ENCODE peak calls at places on chromosomes 16 and 17, in four cellular contexts. V is tibial artery, J is pancreas, E is upper lobe of right lung. Z is an unnamed sample. For H3K4me1, the result is how much of the 10 kb centered on the place peaks cover.

GRCh38 chr16:68257251-68257905 is 6.9 kb upstream of the SLC7A6 start:
- DNase-seq in V (no peak), J (no peak), E (no peak), Z (peak)

GRCh38 chr17:58331815-58332719 is 3.5 kb upstream of the TSPOAP1 start:
- DNase-seq in V (peak), J (no peak), E (peak), Z (peak)

GRCh38 chr17:17468217-17469010 is 8.4 kb upstream of the MED9 start:
- DNase-seq in V (no peak), J (peak), E (no peak), Z (no peak)

GRCh38 chr17:68036304-68037147 is 991 bp downstream of the KPNA2 start:
- DNase-seq in V (no peak), J (no peak), E (no peak), Z (no peak)

GRCh38 chr16:8887952-8888560 is 5.9 kb downstream of the LITAFD start:
- DNase-seq in V (no peak), J (no peak), E (peak), Z (no peak)

GRCh38 chr17:64216385-64217248 is 46.4 kb downstream of the TEX2 start:
- DNase-seq in V (no peak), J (peak), E (no peak), Z (peak)

GRCh38 chr16:86892509-86892908 is 314.2 kb downstream of the FOXL1 start:
- DNase-seq in V (no peak), J (no peak), E (no peak), Z (no peak)

GRCh38 chr17:61015966-61016365 is 338.3 kb downstream of the BCAS3 start:
- DNase-seq in V (no peak), J (no peak), E (no peak), Z (no peak)

GRCh38 chr16:10949424-10949970 is 5.1 kb downstream of the CLEC16A start:
- DNase-seq in V (no peak), J (no peak), E (no peak), Z (no peak)

GRCh38 chr16:3348547-3349167 is 7.0 kb upstream of the OR2C1 start:
- DNase-seq in V (no peak), J (no peak), E (no peak), Z (no peak)

GRCh38 chr17:64147110-64148016 is 17.4 kb upstream of the ERN1 start:
- DNase-seq in V (no peak), J (no peak), E (no peak), Z (no peak)

GRCh38 chr17:70945386-70945785 is 776.1 kb downstream of the KCNJ2 start:
- DNase-seq in V (no peak), J (no peak), E (no peak), Z (no peak)

GRCh38 chr17:19021622-19022083 is 17.1 kb upstream of the FAM83G start:
- DNase-seq in V (no peak), J (no peak), E (no peak), Z (no peak)

GRCh38 chr17:17420035-17420434 is 56.8 kb upstream of the MED9 start:
- DNase-seq in V (peak), J (no peak), E (peak), Z (no peak)

GRCh38 chr17:48160177-48160967 is 52.8 kb downstream of the SNX11 start:
- DNase-seq in V (no peak), J (peak), E (no peak), Z (peak)

GRCh38 chr16:89708481-89708931 is 7.0 kb upstream of the SPATA2L start:
- DNase-seq in V (no peak), J (no peak), E (no peak), Z (peak)

GRCh38 chr17:79114455-79115301 is 40.1 kb downstream of the ENGASE start:
- DNase-seq in V (no peak), J (peak), E (peak), Z (peak)

GRCh38 chr17:55264640-55265298 is at the start of gene HLF:
- DNase-seq in V (peak), J (peak), E (peak), Z (peak)

GRCh38 chr17:76561799-76562268 is 22.0 kb downstream of the PRCD start:
- DNase-seq in V (no peak), J (no peak), E (no peak), Z (no peak)

GRCh38 chr17:76560036-76560876 is 20.4 kb downstream of the PRCD start:
- DNase-seq in V (no peak), J (no peak), E (no peak), Z (no peak)

GRCh38 chr17:76561332-76561731 is 21.5 kb downstream of the PRCD start:
- DNase-seq in V (no peak), J (no peak), E (no peak), Z (no peak)

GRCh38 chr17:76560877-76561221 is 21.0 kb downstream of the PRCD start:
- DNase-seq in V (no peak), J (no peak), E (no peak), Z (no peak)

DNA sequence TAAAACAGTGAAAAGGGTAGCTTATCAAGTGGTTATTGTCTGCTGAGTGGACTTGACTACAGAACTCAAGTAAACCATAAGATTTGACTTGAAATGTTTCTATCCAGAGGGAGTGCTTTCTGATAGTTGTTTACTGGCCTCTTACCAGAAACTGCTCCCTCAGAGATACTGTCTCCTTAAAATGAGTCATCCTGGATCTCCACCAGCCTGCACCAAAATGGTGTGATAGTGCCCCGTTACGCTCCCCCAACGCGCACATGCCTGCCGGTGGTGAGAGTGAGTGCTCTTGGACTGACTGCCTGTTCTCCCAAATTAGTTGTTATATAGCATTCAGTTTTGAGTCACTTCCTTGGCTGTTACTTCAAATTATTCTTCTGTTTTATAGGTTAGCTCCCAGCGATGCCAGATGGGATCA is 22.9 kb downstream of the PRCD start:
- DNase-seq in V (no peak), J (no peak), E (no peak), Z (no peak)
- H3K27ac ChIP-seq in V (no peak), J (no peak), E (no peak), Z (no peak)

DNA sequence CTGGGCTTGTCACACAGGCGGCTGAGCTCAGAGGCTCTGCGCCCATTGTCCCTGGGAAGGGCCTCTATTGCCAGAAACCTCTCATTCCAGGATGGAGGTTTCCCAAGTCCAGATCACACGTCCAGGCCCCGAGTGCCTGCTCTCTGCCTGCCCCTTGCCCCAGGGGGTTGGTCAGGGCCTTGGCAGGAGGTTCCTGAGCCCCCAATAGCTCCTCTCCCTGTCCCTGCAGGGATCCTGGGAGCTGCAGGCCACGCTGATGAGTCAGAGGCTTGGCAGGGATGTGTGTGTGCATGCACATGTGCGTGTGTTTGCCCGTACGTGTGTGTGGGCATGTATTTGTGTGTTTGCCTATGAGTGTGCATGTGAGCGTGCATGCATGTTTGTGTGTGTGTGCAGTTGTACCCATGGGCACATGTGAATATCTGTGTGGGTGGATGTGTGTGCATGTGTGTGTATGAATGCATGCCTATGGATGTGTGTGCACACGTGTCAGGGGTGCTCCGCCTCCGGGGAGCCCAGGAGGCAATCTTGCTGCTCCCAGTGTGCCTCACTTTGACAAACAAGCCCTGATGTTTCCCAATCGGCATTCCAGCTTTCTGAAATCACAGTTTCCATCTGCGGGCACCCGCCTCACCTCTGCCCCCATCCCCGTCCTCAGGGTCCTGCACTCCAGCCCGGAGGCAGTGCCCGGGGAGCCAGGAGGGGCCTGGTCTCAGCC is 98.4 kb upstream of the GSE1 start:
- DNase-seq in V (peak), J (peak), E (peak), Z (peak)
- H3K4me3 ChIP-seq in V (peak), J (no peak), E (no peak), Z (no peak)

GRCh38 chr17:29595943-29596774 is 3.2 kb downstream of the ANKRD13B start:
- DNase-seq in V (no peak), J (no peak), E (no peak), Z (no peak)
- H3K4me1 ChIP-seq in V (under half), J (under half), E (under half), Z (under half)

GRCh38 chr17:82343560-82343959 is 10.0 kb upstream of the SECTM1 start:
- DNase-seq in V (no peak), J (no peak), E (no peak), Z (no peak)

GRCh38 chr17:82342361-82343079 is 9.0 kb upstream of the SECTM1 start:
- DNase-seq in V (no peak), J (no peak), E (no peak), Z (no peak)

GRCh38 chr17:82334622-82335394 is 1.2 kb upstream of the SECTM1 start:
- DNase-seq in V (no peak), J (no peak), E (peak), Z (no peak)

GRCh38 chr17:82339634-82340580 is 6.3 kb upstream of the SECTM1 start:
- DNase-seq in V (no peak), J (no peak), E (no peak), Z (no peak)

DNA sequence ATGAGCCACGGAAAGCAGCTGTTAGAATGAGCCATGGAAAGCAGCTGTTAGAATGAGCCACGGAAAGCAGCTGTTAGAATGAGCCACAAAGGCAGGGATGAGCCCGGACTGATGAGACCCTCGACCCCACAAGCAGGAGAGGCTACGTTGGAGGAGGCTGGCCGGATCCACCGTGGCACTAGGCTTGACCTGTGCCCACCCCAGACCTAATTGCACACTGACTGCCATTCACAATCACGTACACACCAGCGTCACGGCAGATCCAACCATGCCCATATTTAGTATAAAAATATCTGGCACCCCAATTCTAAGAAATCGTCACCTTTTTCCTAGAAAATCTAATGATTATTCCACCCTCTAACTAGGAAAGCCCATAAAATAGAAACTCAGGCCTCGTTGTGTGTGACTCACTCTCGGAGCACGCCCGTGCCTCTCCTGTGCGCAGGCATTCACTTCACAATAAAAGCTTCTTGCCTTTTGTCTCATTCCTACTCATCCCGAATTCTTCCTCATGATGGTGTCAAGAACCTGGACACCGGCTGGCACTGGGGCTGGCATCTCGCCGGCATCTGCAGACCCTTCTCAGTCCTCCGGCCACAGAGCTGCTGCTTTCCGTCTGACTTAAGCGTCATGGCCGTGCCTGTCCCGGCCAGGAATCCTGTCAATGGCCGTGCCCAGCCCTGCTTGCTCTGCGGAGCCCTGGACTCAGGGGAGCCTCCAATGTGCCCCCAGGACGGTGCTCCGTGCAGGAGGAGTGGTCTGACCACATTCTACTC is 5.5 kb upstream of the SECTM1 start:
- DNase-seq in V (no peak), J (no peak), E (no peak), Z (peak)
- H3K27ac ChIP-seq in V (no peak), J (peak), E (peak), Z (peak)

DNA sequence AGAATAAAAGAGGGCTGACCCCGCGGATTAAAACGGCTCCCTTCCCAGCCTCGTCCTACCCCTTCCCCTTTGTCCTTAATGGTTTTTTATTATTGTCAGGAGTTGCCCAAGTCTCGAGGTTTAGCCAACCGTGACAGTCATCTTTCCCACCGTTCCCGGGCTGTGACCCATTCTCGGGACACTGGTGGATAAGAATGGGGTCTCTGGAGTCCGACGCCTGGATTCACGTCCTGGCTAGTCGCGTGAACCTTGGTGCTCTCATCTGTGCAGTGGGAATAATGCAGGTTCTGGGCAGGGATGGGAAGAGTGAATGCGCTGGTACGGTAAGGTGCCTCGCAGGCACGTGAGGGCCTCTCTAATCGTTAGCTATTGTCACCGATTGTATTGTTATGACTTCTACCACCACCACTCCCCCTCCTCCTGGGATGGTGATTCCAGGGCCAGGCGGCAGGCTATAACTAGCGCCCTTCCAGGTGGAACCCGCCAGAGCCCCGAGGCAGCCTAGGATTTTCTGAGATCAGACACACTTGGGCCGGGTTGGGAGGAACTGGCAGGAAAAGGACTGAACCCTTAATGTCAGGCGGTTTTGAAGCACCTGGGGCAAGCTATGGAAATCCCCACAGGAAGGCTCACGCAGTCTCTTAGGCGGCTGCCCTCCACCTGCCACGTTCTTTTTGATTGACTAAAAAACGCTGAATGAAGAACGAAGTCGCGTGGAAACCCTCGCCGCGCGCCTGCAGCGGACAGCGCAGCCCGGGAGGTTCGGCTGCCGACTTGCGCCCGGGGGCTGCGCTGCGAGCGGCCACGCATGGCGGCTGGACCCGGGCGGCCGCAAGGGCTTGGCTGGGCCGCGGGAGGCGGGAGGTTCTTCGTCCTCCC is 2.7 kb downstream of the HS3ST3B1 start:
- DNase-seq in V (no peak), J (no peak), E (peak), Z (no peak)
- H3K4me3 ChIP-seq in V (no peak), J (no peak), E (peak), Z (peak)

GRCh38 chr16:74871608-74872007 is 97.0 kb upstream of the FA2H start:
- DNase-seq in V (no peak), J (no peak), E (no peak), Z (no peak)
- H3K4me1 ChIP-seq in V (under half), J (under half), E (under half), Z (under half)

GRCh38 chr17:46026045-46026814 is 27.2 kb downstream of the STH start:
- DNase-seq in V (no peak), J (no peak), E (no peak), Z (no peak)
- H3K27ac ChIP-seq in V (no peak), J (peak), E (peak), Z (no peak)

GRCh38 chr17:66783656-66784381 is 51.1 kb upstream of the CACNG5 start:
- DNase-seq in V (no peak), J (no peak), E (no peak), Z (no peak)

GRCh38 chr17:66778531-66778930 is 56.4 kb upstream of the CACNG5 start:
- DNase-seq in V (no peak), J (no peak), E (no peak), Z (no peak)

GRCh38 chr17:66782866-66783265 is 52.1 kb upstream of the CACNG5 start:
- DNase-seq in V (no peak), J (no peak), E (no peak), Z (no peak)

GRCh38 chr17:66779186-66779585 is 55.7 kb upstream of the CACNG5 start:
- DNase-seq in V (no peak), J (no peak), E (no peak), Z (no peak)

DNA sequence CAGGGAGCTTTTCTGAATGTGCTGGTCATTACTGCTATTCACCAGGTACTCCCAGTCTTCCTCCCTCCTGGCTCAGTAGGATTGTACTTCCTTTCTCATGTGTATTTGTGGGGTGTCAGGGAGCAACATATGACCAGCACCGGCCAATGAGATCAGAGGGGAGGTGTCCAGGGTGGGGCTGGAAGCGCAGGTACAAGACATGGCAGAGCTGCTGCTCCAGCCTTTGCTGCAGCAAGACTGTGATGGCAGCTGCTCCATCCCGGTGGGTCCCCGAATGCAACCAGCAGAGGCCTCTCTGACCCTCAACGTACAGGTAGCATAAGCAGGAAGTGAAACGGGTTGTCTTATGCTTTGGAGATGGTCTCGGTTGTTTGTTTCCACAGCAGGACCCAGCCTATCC is 53.8 kb upstream of the CACNG5 start:
- DNase-seq in V (no peak), J (no peak), E (no peak), Z (no peak)
- H3K4me3 ChIP-seq in V (no peak), J (no peak), E (no peak), Z (no peak)

GRCh38 chr16:60641067-60641466 is 1395.2 kb downstream of the CDH8 start:
- DNase-seq in V (no peak), J (no peak), E (no peak), Z (no peak)
- H3K4me1 ChIP-seq in V (under half), J (under half), E (under half), Z (under half)